ENCODE peak calls at places on chromosome 1, in six cellular contexts. L is IMR-90, I is DMS153, B is foreskin fibroblast, W is nephron progenitor cell, V is hypothalamus. M is an unnamed sample.

GRCh38 chr1:76278711-76279386 is 204.3 kb downstream of the ST6GALNAC3 start:
- DNase-seq in L (no peak), I (no peak), B (no peak), W (no peak), V (no peak), M (no peak)

GRCh38 chr1:46697053-46697452 is 21.9 kb downstream of the EFCAB14 start:
- DNase-seq in L (peak), I (no peak), B (no peak), W (no peak), V (no peak), M (no peak)

GRCh38 chr1:81547261-81547911 is 253.3 kb upstream of the ADGRL2 start:
- DNase-seq in L (no peak), I (no peak), B (no peak), W (no peak), V (no peak), M (no peak)

GRCh38 chr1:17465186-17465585 is 25.7 kb upstream of the RCC2 start:
- DNase-seq in L (no peak), I (no peak), B (no peak), W (no peak), V (no peak), M (no peak)

GRCh38 chr1:168603501-168604107 is 27.2 kb downstream of the XCL1 start:
- DNase-seq in L (peak), I (peak), B (peak), W (peak), V (peak), M (peak)

GRCh38 chr1:25484533-25484932 is 53.8 kb downstream of the MACO1 start:
- DNase-seq in L (no peak), I (no peak), B (no peak), W (no peak), V (no peak), M (no peak)

GRCh38 chr1:54254055-54254454 is 54.1 kb downstream of the MRPL37 start:
- DNase-seq in L (peak), I (no peak), B (no peak), W (no peak), V (no peak), M (peak)

GRCh38 chr1:36769886-36770830 is 264.2 kb downstream of the GRIK3 start:
- DNase-seq in L (no peak), I (no peak), B (no peak), W (no peak), V (no peak), M (no peak)

GRCh38 chr1:24902471-24902891 is 27.6 kb downstream of the RUNX3 start:
- DNase-seq in L (no peak), I (no peak), B (no peak), W (no peak), V (no peak), M (no peak)

GRCh38 chr1:181179980-181180964 is 91.8 kb downstream of the IER5 start:
- DNase-seq in L (peak), I (peak), B (peak), W (peak), V (no peak), M (peak)

GRCh38 chr1:92601044-92601443 is 114.3 kb upstream of the GFI1 start:
- DNase-seq in L (no peak), I (no peak), B (no peak), W (no peak), V (no peak), M (no peak)

GRCh38 chr1:48036693-48037386 is 39.7 kb upstream of the TRABD2B start:
- DNase-seq in L (peak), I (no peak), B (no peak), W (no peak), V (no peak), M (no peak)

M was measured in M059J.